ENCODE peak calls at places on chromosomes 3 and 15, in seven cellular contexts. One of them, this sample, is unnamed.

GRCh38 chr15:80367094-80367493 is 37.1 kb upstream of the ARNT2 start:
- DNase-seq in brain microvascular endothelial cell: peak
- DNase-seq in astrocyte: no peak
- DNase-seq in AG04449: no peak
- DNase-seq in psoas muscle: no peak
- DNase-seq in spleen: no peak
- DNase-seq in H9: peak
- DNase-seq in this sample: peak

GRCh38 chr3:13276438-13277129 is 143.5 kb downstream of the NUP210 start:
- DNase-seq in psoas muscle: no peak
- DNase-seq in astrocyte: no peak
- DNase-seq in AG04449: no peak
- DNase-seq in H9: no peak
- DNase-seq in brain microvascular endothelial cell: no peak
- DNase-seq in spleen: peak
- DNase-seq in this sample: no peak

GRCh38 chr3:72896996-72897757 is 9.3 kb downstream of the GXYLT2 start:
- DNase-seq in psoas muscle: no peak
- DNase-seq in astrocyte: peak
- DNase-seq in H9: no peak
- DNase-seq in AG04449: no peak
- DNase-seq in brain microvascular endothelial cell: no peak
- DNase-seq in spleen: no peak
- DNase-seq in this sample: no peak

GRCh38 chr15:29074045-29074444 is 188.3 kb downstream of the APBA2 start:
- DNase-seq in psoas muscle: no peak
- DNase-seq in spleen: no peak
- DNase-seq in AG04449: no peak
- DNase-seq in brain microvascular endothelial cell: no peak
- DNase-seq in H9: no peak
- DNase-seq in astrocyte: peak
- DNase-seq in this sample: no peak

GRCh38 chr3:116474356-116475200 is 29.3 kb upstream of the LSAMP start:
- DNase-seq in astrocyte: peak
- DNase-seq in H9: no peak
- DNase-seq in brain microvascular endothelial cell: no peak
- DNase-seq in spleen: no peak
- DNase-seq in psoas muscle: no peak
- DNase-seq in AG04449: no peak
- DNase-seq in this sample: no peak

GRCh38 chr3:167814441-167814951 is 79.0 kb downstream of the SERPINI1 start:
- DNase-seq in AG04449: no peak
- DNase-seq in psoas muscle: no peak
- DNase-seq in spleen: no peak
- DNase-seq in H9: no peak
- DNase-seq in astrocyte: peak
- DNase-seq in brain microvascular endothelial cell: peak
- DNase-seq in this sample: no peak

GRCh38 chr15:87365221-87365620 is 891.3 kb downstream of the NTRK3 start:
- DNase-seq in AG04449: peak
- DNase-seq in astrocyte: peak
- DNase-seq in H9: no peak
- DNase-seq in psoas muscle: no peak
- DNase-seq in brain microvascular endothelial cell: peak
- DNase-seq in spleen: no peak
- DNase-seq in this sample: no peak

GRCh38 chr3:17239417-17239816 is 354.7 kb downstream of the PLCL2 start:
- DNase-seq in AG04449: no peak
- DNase-seq in astrocyte: no peak
- DNase-seq in spleen: no peak
- DNase-seq in psoas muscle: no peak
- DNase-seq in brain microvascular endothelial cell: no peak
- DNase-seq in H9: no peak
- DNase-seq in this sample: no peak

GRCh38 chr3:17590465-17590864 is 152.0 kb downstream of the TBC1D5 start:
- DNase-seq in AG04449: no peak
- DNase-seq in spleen: no peak
- DNase-seq in astrocyte: no peak
- DNase-seq in H9: no peak
- DNase-seq in brain microvascular endothelial cell: no peak
- DNase-seq in psoas muscle: no peak
- DNase-seq in this sample: no peak

GRCh38 chr3:165874663-165875489 is 37.7 kb upstream of the BCHE start:
- DNase-seq in AG04449: no peak
- DNase-seq in spleen: no peak
- DNase-seq in astrocyte: no peak
- DNase-seq in H9: peak
- DNase-seq in psoas muscle: no peak
- DNase-seq in brain microvascular endothelial cell: no peak
- DNase-seq in this sample: no peak

GRCh38 chr15:90174140-90174891 is 26.8 kb upstream of the SEMA4B start:
- DNase-seq in H9: peak
- DNase-seq in psoas muscle: peak
- DNase-seq in astrocyte: no peak
- DNase-seq in AG04449: no peak
- DNase-seq in brain microvascular endothelial cell: no peak
- DNase-seq in spleen: no peak
- DNase-seq in this sample: no peak

GRCh38 chr3:47661121-47661752 is 82.6 kb upstream of the CSPG5 start:
- DNase-seq in AG04449: no peak
- DNase-seq in H9: no peak
- DNase-seq in psoas muscle: peak
- DNase-seq in spleen: no peak
- DNase-seq in brain microvascular endothelial cell: peak
- DNase-seq in astrocyte: peak
- DNase-seq in this sample: peak

GRCh38 chr3:149623819-149624218 is 34.0 kb downstream of the WWTR1 start:
- DNase-seq in spleen: no peak
- DNase-seq in psoas muscle: no peak
- DNase-seq in astrocyte: no peak
- DNase-seq in brain microvascular endothelial cell: no peak
- DNase-seq in H9: no peak
- DNase-seq in AG04449: no peak
- DNase-seq in this sample: no peak

GRCh38 chr15:83206387-83206970 is 1.1 kb downstream of the HDGFL3 start:
- DNase-seq in H9: peak
- DNase-seq in spleen: no peak
- DNase-seq in brain microvascular endothelial cell: no peak
- DNase-seq in psoas muscle: no peak
- DNase-seq in AG04449: no peak
- DNase-seq in astrocyte: no peak
- DNase-seq in this sample: peak

GRCh38 chr15:95169701-95170459 is 938.5 kb downstream of the MCTP2 start:
- DNase-seq in spleen: no peak
- DNase-seq in brain microvascular endothelial cell: no peak
- DNase-seq in H9: no peak
- DNase-seq in AG04449: no peak
- DNase-seq in astrocyte: no peak
- DNase-seq in psoas muscle: peak
- DNase-seq in this sample: no peak

GRCh38 chr3:197151562-197151961 is 121.9 kb upstream of the MELTF start:
- DNase-seq in H9: no peak
- DNase-seq in brain microvascular endothelial cell: peak
- DNase-seq in spleen: no peak
- DNase-seq in astrocyte: peak
- DNase-seq in psoas muscle: no peak
- DNase-seq in AG04449: no peak
- DNase-seq in this sample: peak

GRCh38 chr3:171646357-171647133 is 163.7 kb downstream of the PLD1 start:
- DNase-seq in brain microvascular endothelial cell: no peak
- DNase-seq in H9: no peak
- DNase-seq in astrocyte: peak
- DNase-seq in spleen: no peak
- DNase-seq in AG04449: peak
- DNase-seq in psoas muscle: no peak
- DNase-seq in this sample: no peak

GRCh38 chr15:95287774-95288173 is 1042.7 kb upstream of the NR2F2 start:
- DNase-seq in H9: no peak
- DNase-seq in AG04449: no peak
- DNase-seq in brain microvascular endothelial cell: no peak
- DNase-seq in spleen: no peak
- DNase-seq in astrocyte: no peak
- DNase-seq in psoas muscle: no peak
- DNase-seq in this sample: no peak

GRCh38 chr3:126555795-126556636 is 2.7 kb downstream of the C3orf22 start:
- DNase-seq in spleen: peak
- DNase-seq in H9: peak
- DNase-seq in astrocyte: no peak
- DNase-seq in AG04449: no peak
- DNase-seq in brain microvascular endothelial cell: no peak
- DNase-seq in psoas muscle: no peak
- DNase-seq in this sample: no peak

GRCh38 chr3:99877180-99877579 is 59.5 kb downstream of the CMSS1 start:
- DNase-seq in H9: no peak
- DNase-seq in AG04449: no peak
- DNase-seq in astrocyte: no peak
- DNase-seq in psoas muscle: no peak
- DNase-seq in brain microvascular endothelial cell: no peak
- DNase-seq in spleen: no peak
- DNase-seq in this sample: no peak

GRCh38 chr15:25091421-25092158 is 136.8 kb downstream of the SNRPN start:
- DNase-seq in brain microvascular endothelial cell: no peak
- DNase-seq in astrocyte: no peak
- DNase-seq in H9: peak
- DNase-seq in spleen: peak
- DNase-seq in AG04449: no peak
- DNase-seq in psoas muscle: no peak
- DNase-seq in this sample: no peak

GRCh38 chr3:5006755-5007202 is 27.5 kb downstream of the BHLHE40 start:
- DNase-seq in H9: no peak
- DNase-seq in brain microvascular endothelial cell: no peak
- DNase-seq in AG04449: no peak
- DNase-seq in astrocyte: no peak
- DNase-seq in spleen: peak
- DNase-seq in psoas muscle: no peak
- DNase-seq in this sample: no peak

GRCh38 chr3:159675285-159675684 is 313.4 kb upstream of the IL12A start:
- DNase-seq in astrocyte: no peak
- DNase-seq in AG04449: no peak
- DNase-seq in psoas muscle: no peak
- DNase-seq in brain microvascular endothelial cell: no peak
- DNase-seq in spleen: no peak
- DNase-seq in H9: no peak
- DNase-seq in this sample: no peak

GRCh38 chr3:58521002-58521670 is 15.9 kb downstream of the ACOX2 start:
- DNase-seq in astrocyte: no peak
- DNase-seq in brain microvascular endothelial cell: no peak
- DNase-seq in H9: no peak
- DNase-seq in psoas muscle: no peak
- DNase-seq in spleen: no peak
- DNase-seq in AG04449: no peak
- DNase-seq in this sample: no peak

GRCh38 chr3:133448478-133449122 is 48.7 kb downstream of the BFSP2 start:
- DNase-seq in AG04449: no peak
- DNase-seq in brain microvascular endothelial cell: no peak
- DNase-seq in psoas muscle: no peak
- DNase-seq in spleen: peak
- DNase-seq in astrocyte: no peak
- DNase-seq in H9: no peak
- DNase-seq in this sample: no peak

GRCh38 chr3:135125171-135125801 is 330.2 kb downstream of the EPHB1 start:
- DNase-seq in astrocyte: peak
- DNase-seq in psoas muscle: no peak
- DNase-seq in brain microvascular endothelial cell: peak
- DNase-seq in spleen: no peak
- DNase-seq in AG04449: no peak
- DNase-seq in H9: no peak
- DNase-seq in this sample: peak

GRCh38 chr3:71955549-71956373 is 170.8 kb upstream of the PROK2 start:
- DNase-seq in brain microvascular endothelial cell: peak
- DNase-seq in astrocyte: peak
- DNase-seq in psoas muscle: peak
- DNase-seq in spleen: no peak
- DNase-seq in H9: peak
- DNase-seq in AG04449: peak
- DNase-seq in this sample: peak

GRCh38 chr15:45804028-45804427 is 169.2 kb downstream of the SQOR start:
- DNase-seq in spleen: no peak
- DNase-seq in astrocyte: no peak
- DNase-seq in brain microvascular endothelial cell: no peak
- DNase-seq in psoas muscle: no peak
- DNase-seq in H9: no peak
- DNase-seq in AG04449: no peak
- DNase-seq in this sample: no peak

GRCh38 chr3:170614214-170614966 is 28.5 kb upstream of the SLC7A14 start:
- DNase-seq in astrocyte: peak
- DNase-seq in spleen: no peak
- DNase-seq in psoas muscle: no peak
- DNase-seq in brain microvascular endothelial cell: peak
- DNase-seq in AG04449: peak
- DNase-seq in H9: no peak
- DNase-seq in this sample: peak

DNA sequence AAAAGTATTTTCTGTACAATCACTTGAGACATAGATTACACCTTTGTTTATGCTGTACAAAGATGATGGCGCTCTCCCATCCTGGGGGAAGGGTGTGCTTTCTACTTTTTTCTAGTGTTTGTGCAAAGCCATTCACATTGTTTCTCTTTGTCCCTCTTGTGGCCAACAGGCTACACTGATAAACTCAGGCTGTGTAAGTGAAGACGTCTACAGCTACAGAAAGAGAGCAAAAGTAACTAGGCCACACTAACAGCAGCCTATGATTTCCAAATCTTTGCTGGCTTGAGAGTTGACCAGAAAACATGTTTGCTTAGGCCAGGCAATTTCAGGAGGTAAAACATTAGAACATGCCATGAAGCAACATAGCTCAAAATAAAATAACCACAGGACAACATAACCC is 75.1 kb downstream of the FOXB1 start:
- DNase-seq in AG04449: no peak
- DNase-seq in spleen: no peak
- DNase-seq in psoas muscle: no peak
- DNase-seq in H9: no peak
- DNase-seq in astrocyte: no peak
- DNase-seq in brain microvascular endothelial cell: no peak
- DNase-seq in this sample: peak
- TF ChIP-seq CTCF in AG04449: peak
- TF ChIP-seq CTCF in spleen: no peak
- TF ChIP-seq CTCF in psoas muscle: no peak
- TF ChIP-seq CTCF in H9: peak
- TF ChIP-seq CTCF in astrocyte: peak
- TF ChIP-seq CTCF in brain microvascular endothelial cell: peak
- TF ChIP-seq CTCF in this sample: peak

GRCh38 chr3:105349988-105350387 is 16.7 kb upstream of the ALCAM start:
- DNase-seq in H9: no peak
- DNase-seq in brain microvascular endothelial cell: no peak
- DNase-seq in astrocyte: no peak
- DNase-seq in AG04449: no peak
- DNase-seq in psoas muscle: no peak
- DNase-seq in spleen: no peak
- DNase-seq in this sample: no peak
- TF ChIP-seq CTCF in H9: no peak
- TF ChIP-seq CTCF in brain microvascular endothelial cell: no peak
- TF ChIP-seq CTCF in astrocyte: no peak
- TF ChIP-seq CTCF in AG04449: no peak
- TF ChIP-seq CTCF in psoas muscle: no peak
- TF ChIP-seq CTCF in spleen: no peak
- TF ChIP-seq CTCF in this sample: no peak

GRCh38 chr3:157113832-157114505 is 46.0 kb downstream of the CCNL1 start:
- DNase-seq in astrocyte: no peak
- DNase-seq in brain microvascular endothelial cell: no peak
- DNase-seq in H9: no peak
- DNase-seq in AG04449: no peak
- DNase-seq in psoas muscle: no peak
- DNase-seq in spleen: no peak
- DNase-seq in this sample: no peak
- TF ChIP-seq CTCF in astrocyte: no peak
- TF ChIP-seq CTCF in brain microvascular endothelial cell: peak
- TF ChIP-seq CTCF in H9: peak
- TF ChIP-seq CTCF in AG04449: no peak
- TF ChIP-seq CTCF in psoas muscle: no peak
- TF ChIP-seq CTCF in spleen: no peak
- TF ChIP-seq CTCF in this sample: no peak

GRCh38 chr3:195909645-195910498 is 1.5 kb upstream of the TNK2 start:
- DNase-seq in astrocyte: peak
- DNase-seq in psoas muscle: peak
- DNase-seq in AG04449: no peak
- DNase-seq in H9: peak
- DNase-seq in spleen: peak
- DNase-seq in brain microvascular endothelial cell: no peak
- DNase-seq in this sample: peak
- TF ChIP-seq CTCF in astrocyte: no peak
- TF ChIP-seq CTCF in psoas muscle: no peak
- TF ChIP-seq CTCF in AG04449: no peak
- TF ChIP-seq CTCF in H9: no peak
- TF ChIP-seq CTCF in spleen: no peak
- TF ChIP-seq CTCF in brain microvascular endothelial cell: no peak
- TF ChIP-seq CTCF in this sample: no peak

This sample was measured in Calu3.